ENCODE peak calls at places on chromosome 9, in five cellular contexts. V, M, Y, N and I are unnamed samples.

GRCh38 chr9:4929917-4930316 is 55.2 kb upstream of the JAK2 start:
- DNase-seq in V (no peak), M (no peak), Y (no peak), N (no peak), I (no peak)

GRCh38 chr9:110133608-110134214 is 74.2 kb downstream of the C9orf152 start:
- DNase-seq in V (no peak), M (peak), Y (no peak), N (peak), I (no peak)

GRCh38 chr9:91188719-91189590 is 172.8 kb downstream of the AUH start:
- DNase-seq in V (no peak), M (no peak), Y (no peak), N (no peak), I (no peak)

GRCh38 chr9:20495133-20495532 is 127.2 kb downstream of the MLLT3 start:
- DNase-seq in V (no peak), M (peak), Y (no peak), N (no peak), I (no peak)

GRCh38 chr9:92140074-92140753 is 25.0 kb upstream of the SPTLC1 start:
- DNase-seq in V (peak), M (peak), Y (peak), N (peak), I (peak)

GRCh38 chr9:33111621-33112020 is 35.1 kb upstream of the SMU1 start:
- DNase-seq in V (no peak), M (no peak), Y (no peak), N (no peak), I (no peak)

GRCh38 chr9:18705763-18706372 is 231.9 kb downstream of the ADAMTSL1 start:
- DNase-seq in V (no peak), M (no peak), Y (no peak), N (no peak), I (no peak)

GRCh38 chr9:115069302-115069701 is 48.7 kb downstream of the TNC start:
- DNase-seq in V (no peak), M (no peak), Y (no peak), N (no peak), I (no peak)

GRCh38 chr9:101751895-101752294 is 13.4 kb upstream of the GRIN3A start:
- DNase-seq in V (no peak), M (no peak), Y (no peak), N (no peak), I (no peak)

GRCh38 chr9:134549336-134549735 is 92.3 kb upstream of the COL5A1 start:
- DNase-seq in V (peak), M (no peak), Y (no peak), N (no peak), I (no peak)

GRCh38 chr9:33024966-33025571 is at the start of gene DNAJA1:
- DNase-seq in V (peak), M (peak), Y (peak), N (peak), I (peak)

GRCh38 chr9:105064248-105065118 is 136.5 kb upstream of the ABCA1 start:
- DNase-seq in V (peak), M (peak), Y (peak), N (peak), I (peak)

GRCh38 chr9:34276772-34277171 is 52.3 kb downstream of the KIF24 start:
- DNase-seq in V (no peak), M (no peak), Y (no peak), N (no peak), I (no peak)

GRCh38 chr9:20319641-20320337 is 302.5 kb downstream of the MLLT3 start:
- DNase-seq in V (no peak), M (no peak), Y (peak), N (peak), I (no peak)

GRCh38 chr9:84857224-84857623 is 187.7 kb downstream of the NTRK2 start:
- DNase-seq in V (no peak), M (no peak), Y (no peak), N (no peak), I (no peak)

GRCh38 chr9:131513177-131513576 is 10.5 kb downstream of the POMT1 start:
- DNase-seq in V (no peak), M (no peak), Y (no peak), N (no peak), I (no peak)

GRCh38 chr9:76417394-76417793 is 23.2 kb upstream of the RFK start:
- DNase-seq in V (no peak), M (no peak), Y (no peak), N (no peak), I (no peak)